ENCODE peak calls at places on chromosome 3, in four cellular contexts. U, Z, P and S are unnamed samples.

GRCh38 chr3:10358309-10358980 is 37.5 kb upstream of the SEC13 start:
- DNase-seq in U (no peak), Z (no peak), P (no peak), S (no peak)

GRCh38 chr3:81005992-81006391 is 755.5 kb downstream of the GBE1 start:
- DNase-seq in U (no peak), Z (no peak), P (no peak), S (no peak)

GRCh38 chr3:15206662-15207576 is 873 bp downstream of the CAPN7 start:
- DNase-seq in U (peak; percentile 24), Z (peak; percentile 36), P (peak; percentile 19), S (peak; percentile 32)

GRCh38 chr3:131907809-131908208 is 127.0 kb downstream of the CPNE4 start:
- DNase-seq in U (no peak), Z (no peak), P (no peak), S (no peak)

GRCh38 chr3:152202976-152203626 is 65.6 kb upstream of the MBNL1 start:
- DNase-seq in U (no peak), Z (peak; percentile 39), P (no peak), S (no peak)

GRCh38 chr3:115595611-115596010 is 27.7 kb upstream of the GAP43 start:
- DNase-seq in U (no peak), Z (no peak), P (no peak), S (no peak)

GRCh38 chr3:128307029-128307633 is 153.8 kb downstream of the EEFSEC start:
- DNase-seq in U (no peak), Z (no peak), P (no peak), S (no peak)

GRCh38 chr3:172709776-172710708 is 825 bp downstream of the NCEH1 start:
- DNase-seq in U (peak; percentile 17), Z (peak; percentile 41), P (no peak), S (peak; percentile 41)

GRCh38 chr3:140206196-140207040 is 271.4 kb downstream of the CLSTN2 start:
- DNase-seq in U (no peak), Z (no peak), P (no peak), S (no peak)

GRCh38 chr3:129001817-129002572 is 891 bp downstream of the EFCC1 start:
- DNase-seq in U (no peak), Z (no peak), P (no peak), S (no peak)

GRCh38 chr3:143433787-143434378 is 314.3 kb downstream of the CHST2 start:
- DNase-seq in U (no peak), Z (no peak), P (no peak), S (no peak)

GRCh38 chr3:29494305-29495036 is 213.6 kb downstream of the RBMS3 start:
- DNase-seq in U (no peak), Z (no peak), P (no peak), S (no peak)

GRCh38 chr3:114861666-114862065 is 285.4 kb downstream of the ZBTB20 start:
- DNase-seq in U (no peak), Z (no peak), P (no peak), S (no peak)

GRCh38 chr3:26474706-26475105 is 147.9 kb upstream of the LRRC3B start:
- DNase-seq in U (no peak), Z (no peak), P (no peak), S (no peak)
- TF ChIP-seq EP300 in U (no peak), Z (no peak), P (no peak), S (no peak)

GRCh38 chr3:47392933-47393332 is 12.1 kb downstream of the PTPN23 start:
- DNase-seq in U (no peak), Z (no peak), P (no peak), S (no peak)

GRCh38 chr3:47398218-47398617 is 17.4 kb downstream of the PTPN23 start:
- DNase-seq in U (no peak), Z (no peak), P (no peak), S (no peak)

GRCh38 chr3:47394867-47395266 is 14.0 kb downstream of the PTPN23 start:
- DNase-seq in U (no peak), Z (no peak), P (no peak), S (no peak)

GRCh38 chr3:47399016-47399415 is 18.2 kb downstream of the PTPN23 start:
- DNase-seq in U (no peak), Z (no peak), P (no peak), S (no peak)

DNA sequence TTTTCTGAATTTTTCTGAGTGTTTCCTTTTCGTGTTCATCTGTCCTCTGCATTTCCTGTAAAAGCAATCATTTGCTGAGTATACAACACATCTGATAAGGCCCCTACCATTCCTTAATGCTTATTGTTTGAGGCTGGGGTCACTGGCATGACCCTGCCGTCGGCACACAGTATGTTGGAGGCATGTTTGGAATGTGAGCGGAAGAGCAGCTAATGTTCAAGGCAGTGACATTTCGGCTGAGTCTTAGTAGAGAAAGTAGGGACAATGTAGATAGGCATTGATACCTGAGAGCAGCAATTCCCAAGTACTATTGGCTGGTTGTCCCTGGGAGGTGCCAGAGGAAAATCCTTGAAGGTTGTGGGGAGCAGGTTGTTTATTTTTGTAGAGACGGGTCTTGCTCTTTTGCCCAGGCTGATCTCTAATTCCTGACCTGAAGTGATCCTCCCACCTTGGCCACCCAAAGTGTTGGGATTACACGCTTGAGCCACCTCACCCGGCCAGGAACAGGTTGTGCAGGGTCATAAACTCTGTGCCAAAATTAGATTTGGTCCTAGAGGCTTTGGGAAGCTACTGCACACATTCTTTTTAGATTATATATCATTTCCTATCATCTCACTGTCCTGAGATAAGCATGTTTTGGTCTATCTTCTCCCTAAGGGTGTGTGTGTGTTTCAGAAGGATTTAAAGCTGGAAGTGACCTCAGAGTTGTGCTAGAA is 13.5 kb downstream of the PTPN23 start:
- DNase-seq in U (no peak), Z (no peak), P (no peak), S (no peak)
- H3K27ac ChIP-seq in U (peak overlapping the region; percentile 27), Z (no peak overlapping the region), P (no peak overlapping the region), S (peak overlapping the region; percentile 38)

GRCh38 chr3:2517479-2518188 is 419.0 kb downstream of the CNTN4 start:
- DNase-seq in U (no peak), Z (no peak), P (no peak), S (no peak)

GRCh38 chr3:2514031-2514430 is 415.4 kb downstream of the CNTN4 start:
- DNase-seq in U (no peak), Z (no peak), P (no peak), S (no peak)

GRCh38 chr3:2511356-2511755 is 412.7 kb downstream of the CNTN4 start:
- DNase-seq in U (no peak), Z (no peak), P (no peak), S (no peak)

GRCh38 chr3:2516762-2517441 is 418.2 kb downstream of the CNTN4 start:
- DNase-seq in U (no peak), Z (no peak), P (no peak), S (no peak)
- TF ChIP-seq EP300 in U (no peak), Z (no peak), P (no peak), S (no peak)

GRCh38 chr3:188473045-188473444 is 319.1 kb downstream of the LPP start:
- DNase-seq in U (no peak), Z (no peak), P (no peak), S (no peak)
- H3K27ac ChIP-seq in U (no peak overlapping the region), Z (no peak overlapping the region), P (no peak overlapping the region), S (peak overlapping the region; percentile 43)

GRCh38 chr3:5769825-5770224 is 582.3 kb downstream of the EDEM1 start:
- DNase-seq in U (no peak), Z (no peak), P (no peak), S (no peak)

GRCh38 chr3:5768546-5768945 is 581.0 kb downstream of the EDEM1 start:
- DNase-seq in U (no peak), Z (no peak), P (no peak), S (no peak)

DNA sequence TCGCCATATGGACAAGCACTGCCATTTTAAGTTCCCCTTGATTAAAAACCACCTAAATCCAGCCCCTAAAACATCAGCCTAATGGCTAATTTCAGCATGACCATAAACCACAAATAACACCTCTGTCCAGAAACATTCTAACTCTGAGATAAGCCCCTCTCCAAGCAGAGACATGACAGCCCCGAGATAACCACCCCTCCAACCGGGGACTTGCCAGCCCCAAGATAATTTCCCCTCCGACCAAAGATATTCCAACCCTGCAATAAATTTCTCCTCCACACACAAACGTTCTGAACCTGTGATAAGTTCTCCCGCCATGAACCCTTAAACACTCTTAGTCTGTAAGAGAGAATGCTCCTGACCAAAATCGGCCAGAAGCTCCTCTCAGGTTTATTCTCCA is 586.8 kb downstream of the EDEM1 start:
- DNase-seq in U (no peak), Z (no peak), P (no peak), S (no peak)
- TF ChIP-seq EP300 in U (no peak), Z (no peak), P (no peak), S (no peak)

GRCh38 chr3:183454064-183454463 is 25.6 kb upstream of the MCF2L2 start:
- DNase-seq in U (no peak), Z (no peak), P (no peak), S (no peak)
- H3K27ac ChIP-seq in U (no peak overlapping the region), Z (no peak overlapping the region), P (no peak overlapping the region), S (no peak overlapping the region)